ENCODE peak calls at places on chromosomes 12 and 14, in five cellular contexts. One of them, this sample, is unnamed.

GRCh38 chr12:107554941-107555340 is 130.7 kb upstream of the PWP1 start:
- DNase-seq in mammary epithelial cell: no peak
- DNase-seq in epithelial cell of esophagus: no peak
- DNase-seq in BJ: no peak
- DNase-seq in IMR-90: no peak
- DNase-seq in this sample: no peak

GRCh38 chr12:96811083-96811482 is 96.0 kb upstream of the NEDD1 start:
- DNase-seq in mammary epithelial cell: peak; percentile 73
- DNase-seq in epithelial cell of esophagus: peak; percentile 94
- DNase-seq in BJ: peak; percentile 56
- DNase-seq in IMR-90: peak; percentile 85
- DNase-seq in this sample: peak; percentile 87

GRCh38 chr14:48957486-48957885 is 628.7 kb downstream of the RPS29 start:
- DNase-seq in mammary epithelial cell: no peak
- DNase-seq in epithelial cell of esophagus: no peak
- DNase-seq in BJ: no peak
- DNase-seq in IMR-90: no peak
- DNase-seq in this sample: no peak

GRCh38 chr14:41605550-41606248 is 977 bp upstream of the LRFN5 start:
- DNase-seq in mammary epithelial cell: no peak
- DNase-seq in epithelial cell of esophagus: no peak
- DNase-seq in BJ: no peak
- DNase-seq in IMR-90: peak; percentile 46
- DNase-seq in this sample: no peak

GRCh38 chr12:53047221-53048032 is 2.4 kb upstream of the TNS2 start:
- DNase-seq in mammary epithelial cell: no peak
- DNase-seq in epithelial cell of esophagus: peak; percentile 51
- DNase-seq in BJ: no peak
- DNase-seq in IMR-90: peak; percentile 69
- DNase-seq in this sample: peak; percentile 64

GRCh38 chr12:63149884-63150254 is 1.1 kb downstream of the AVPR1A start:
- DNase-seq in mammary epithelial cell: no peak
- DNase-seq in epithelial cell of esophagus: no peak
- DNase-seq in BJ: no peak
- DNase-seq in IMR-90: no peak
- DNase-seq in this sample: no peak

GRCh38 chr12:47207829-47208248 is 128.1 kb upstream of the AMIGO2 start:
- DNase-seq in mammary epithelial cell: no peak
- DNase-seq in epithelial cell of esophagus: no peak
- DNase-seq in BJ: no peak
- DNase-seq in IMR-90: no peak
- DNase-seq in this sample: no peak

GRCh38 chr12:107560194-107560905 is 125.2 kb upstream of the PWP1 start:
- DNase-seq in mammary epithelial cell: peak; percentile 4
- DNase-seq in epithelial cell of esophagus: peak; percentile 10
- DNase-seq in BJ: no peak
- DNase-seq in IMR-90: no peak
- DNase-seq in this sample: no peak

GRCh38 chr14:24339284-24340151 is at the start of gene RIPK3:
- DNase-seq in mammary epithelial cell: no peak
- DNase-seq in epithelial cell of esophagus: peak; percentile 53
- DNase-seq in BJ: no peak
- DNase-seq in IMR-90: no peak
- DNase-seq in this sample: no peak

GRCh38 chr12:52351196-52352059 is 15.9 kb downstream of the KRT85 start:
- DNase-seq in mammary epithelial cell: no peak
- DNase-seq in epithelial cell of esophagus: no peak
- DNase-seq in BJ: no peak
- DNase-seq in IMR-90: no peak
- DNase-seq in this sample: no peak

GRCh38 chr12:96773031-96773430 is 134.0 kb upstream of the NEDD1 start:
- DNase-seq in mammary epithelial cell: no peak
- DNase-seq in epithelial cell of esophagus: no peak
- DNase-seq in BJ: no peak
- DNase-seq in IMR-90: no peak
- DNase-seq in this sample: no peak

GRCh38 chr12:123431951-123432886 is 4.3 kb downstream of the RILPL2 start:
- DNase-seq in mammary epithelial cell: peak; percentile 69
- DNase-seq in epithelial cell of esophagus: peak; percentile 64
- DNase-seq in BJ: no peak
- DNase-seq in IMR-90: no peak
- DNase-seq in this sample: no peak

GRCh38 chr12:12946686-12947355 is 5.1 kb downstream of the GPRC5D start:
- DNase-seq in mammary epithelial cell: peak; percentile 39
- DNase-seq in epithelial cell of esophagus: no peak
- DNase-seq in BJ: peak; percentile 33
- DNase-seq in IMR-90: no peak
- DNase-seq in this sample: no peak

GRCh38 chr12:132501189-132501940 is 11.4 kb downstream of the FBRSL1 start:
- DNase-seq in mammary epithelial cell: no peak
- DNase-seq in epithelial cell of esophagus: no peak
- DNase-seq in BJ: no peak
- DNase-seq in IMR-90: no peak
- DNase-seq in this sample: no peak

GRCh38 chr12:131122631-131123030 is 168.9 kb downstream of the ADGRD1 start:
- DNase-seq in mammary epithelial cell: no peak
- DNase-seq in epithelial cell of esophagus: no peak
- DNase-seq in BJ: no peak
- DNase-seq in IMR-90: no peak
- DNase-seq in this sample: no peak

GRCh38 chr12:15209782-15210181 is 11.4 kb downstream of the RERG start:
- DNase-seq in mammary epithelial cell: peak; percentile 25
- DNase-seq in epithelial cell of esophagus: peak; percentile 71
- DNase-seq in BJ: no peak
- DNase-seq in IMR-90: peak; percentile 40
- DNase-seq in this sample: peak; percentile 79

GRCh38 chr14:50366115-50366514 is 30.6 kb downstream of the CDKL1 start:
- DNase-seq in mammary epithelial cell: no peak
- DNase-seq in epithelial cell of esophagus: no peak
- DNase-seq in BJ: no peak
- DNase-seq in IMR-90: peak; percentile 21
- DNase-seq in this sample: no peak

GRCh38 chr14:21894003-21894897 is 220.6 kb upstream of the OR4E1 start:
- DNase-seq in mammary epithelial cell: no peak
- DNase-seq in epithelial cell of esophagus: peak; percentile 16
- DNase-seq in BJ: no peak
- DNase-seq in IMR-90: no peak
- DNase-seq in this sample: peak; percentile 21

GRCh38 chr12:122917508-122918227 is 21.7 kb upstream of the VPS37B start:
- DNase-seq in mammary epithelial cell: peak; percentile 68
- DNase-seq in epithelial cell of esophagus: peak; percentile 70
- DNase-seq in BJ: peak; percentile 35
- DNase-seq in IMR-90: peak; percentile 73
- DNase-seq in this sample: peak; percentile 96

GRCh38 chr14:100290607-100291304 is 15.5 kb downstream of the SLC25A29 start:
- DNase-seq in mammary epithelial cell: no peak
- DNase-seq in epithelial cell of esophagus: no peak
- DNase-seq in BJ: no peak
- DNase-seq in IMR-90: no peak
- DNase-seq in this sample: no peak
- TF ChIP-seq CTCF in mammary epithelial cell: no peak
- TF ChIP-seq CTCF in epithelial cell of esophagus: no peak
- TF ChIP-seq CTCF in BJ: no peak
- TF ChIP-seq CTCF in IMR-90: no peak
- TF ChIP-seq CTCF in this sample: no peak

DNA sequence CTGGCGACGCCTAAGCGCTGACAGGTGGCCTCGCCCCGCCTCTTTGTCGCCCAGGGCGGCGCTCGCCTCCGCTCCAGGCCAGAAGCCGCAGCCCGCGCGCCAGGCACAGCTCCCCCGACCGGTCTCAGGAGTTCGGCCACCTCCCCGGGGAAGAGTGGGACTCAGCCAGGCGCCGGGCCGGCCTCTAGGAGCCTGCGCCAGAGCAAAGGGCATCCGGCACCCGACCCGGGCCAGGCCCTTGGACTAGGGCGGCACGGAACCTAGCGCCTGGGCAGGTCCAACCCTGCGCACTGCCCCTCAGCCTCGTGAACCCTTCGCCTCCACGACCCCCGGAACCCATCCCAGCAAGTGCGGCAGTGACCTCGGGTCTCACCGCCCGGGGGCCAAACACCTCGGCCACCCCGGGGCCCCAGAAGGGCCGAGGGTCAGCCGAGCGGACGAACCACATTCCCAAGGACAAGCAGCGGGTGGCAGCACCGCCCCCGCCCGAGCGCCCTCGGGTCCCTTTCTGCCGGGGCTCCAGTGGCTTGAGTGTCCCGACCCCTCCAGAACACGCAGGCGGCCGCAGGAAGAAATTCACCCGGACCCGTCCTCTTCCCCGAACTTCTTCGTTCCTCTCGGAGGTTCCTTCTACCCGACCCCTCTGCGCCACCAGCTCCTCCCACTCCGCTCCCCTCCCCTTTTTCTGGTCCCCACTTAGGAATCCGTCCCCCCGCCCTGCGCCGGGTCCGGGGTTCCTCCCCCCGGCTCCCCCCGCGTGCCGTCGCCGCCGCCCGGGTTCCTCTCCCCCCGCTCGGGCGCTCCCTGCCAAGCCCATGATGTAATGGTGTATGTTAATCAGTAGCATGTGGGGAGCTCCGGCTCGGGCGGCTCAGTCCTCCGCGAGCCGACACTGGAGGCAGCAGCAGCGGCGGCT is 1.4 kb upstream of the SAMD4A start:
- DNase-seq in mammary epithelial cell: peak; percentile 79
- DNase-seq in epithelial cell of esophagus: peak; percentile 87
- DNase-seq in BJ: peak; percentile 66
- DNase-seq in IMR-90: peak; percentile 90
- DNase-seq in this sample: peak; percentile 77
- TF ChIP-seq CTCF in mammary epithelial cell: peak; percentile 21
- TF ChIP-seq CTCF in epithelial cell of esophagus: no peak
- TF ChIP-seq CTCF in BJ: no peak
- TF ChIP-seq CTCF in IMR-90: peak; percentile 8
- TF ChIP-seq CTCF in this sample: no peak

DNA sequence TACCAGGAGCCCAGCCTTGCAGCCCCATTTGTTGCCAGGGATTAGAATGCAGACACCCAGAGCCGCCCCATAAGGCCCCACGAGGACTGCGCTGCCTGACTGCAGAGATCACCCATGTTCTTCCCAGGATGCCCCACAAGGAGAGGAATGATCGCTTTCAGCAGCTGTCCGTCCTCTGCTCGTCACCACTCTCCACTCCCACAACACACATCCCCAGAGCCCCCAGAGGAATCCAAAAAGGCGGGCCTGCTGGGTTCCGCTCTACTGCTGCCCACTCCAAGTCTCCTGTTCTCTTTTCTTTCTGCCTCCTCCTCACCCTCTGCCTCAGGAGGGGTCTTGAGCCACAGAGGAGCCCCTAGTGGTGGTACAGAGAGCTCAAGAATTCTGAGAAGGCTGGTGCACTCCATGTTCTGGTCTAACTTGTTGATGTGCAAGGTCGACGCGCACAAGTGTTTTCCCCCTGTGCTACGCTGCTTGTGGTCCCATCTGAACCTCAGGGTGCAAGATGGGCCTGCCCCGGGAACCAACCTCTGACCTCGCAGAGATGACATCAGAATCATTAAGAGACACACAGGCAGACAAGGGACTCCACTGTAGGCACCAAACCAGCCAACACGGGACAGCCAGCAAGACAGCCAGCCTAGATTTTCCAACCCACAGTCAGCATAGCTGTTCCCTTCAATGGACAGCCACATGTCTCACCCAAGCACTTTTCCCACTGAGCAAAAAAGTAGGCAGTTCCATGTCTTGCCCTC is 30.0 kb downstream of the PXN start:
- DNase-seq in mammary epithelial cell: no peak
- DNase-seq in epithelial cell of esophagus: no peak
- DNase-seq in BJ: no peak
- DNase-seq in IMR-90: no peak
- DNase-seq in this sample: no peak
- TF ChIP-seq CTCF in mammary epithelial cell: peak; percentile 27
- TF ChIP-seq CTCF in epithelial cell of esophagus: no peak
- TF ChIP-seq CTCF in BJ: peak; percentile 23
- TF ChIP-seq CTCF in IMR-90: peak; percentile 35
- TF ChIP-seq CTCF in this sample: no peak

DNA sequence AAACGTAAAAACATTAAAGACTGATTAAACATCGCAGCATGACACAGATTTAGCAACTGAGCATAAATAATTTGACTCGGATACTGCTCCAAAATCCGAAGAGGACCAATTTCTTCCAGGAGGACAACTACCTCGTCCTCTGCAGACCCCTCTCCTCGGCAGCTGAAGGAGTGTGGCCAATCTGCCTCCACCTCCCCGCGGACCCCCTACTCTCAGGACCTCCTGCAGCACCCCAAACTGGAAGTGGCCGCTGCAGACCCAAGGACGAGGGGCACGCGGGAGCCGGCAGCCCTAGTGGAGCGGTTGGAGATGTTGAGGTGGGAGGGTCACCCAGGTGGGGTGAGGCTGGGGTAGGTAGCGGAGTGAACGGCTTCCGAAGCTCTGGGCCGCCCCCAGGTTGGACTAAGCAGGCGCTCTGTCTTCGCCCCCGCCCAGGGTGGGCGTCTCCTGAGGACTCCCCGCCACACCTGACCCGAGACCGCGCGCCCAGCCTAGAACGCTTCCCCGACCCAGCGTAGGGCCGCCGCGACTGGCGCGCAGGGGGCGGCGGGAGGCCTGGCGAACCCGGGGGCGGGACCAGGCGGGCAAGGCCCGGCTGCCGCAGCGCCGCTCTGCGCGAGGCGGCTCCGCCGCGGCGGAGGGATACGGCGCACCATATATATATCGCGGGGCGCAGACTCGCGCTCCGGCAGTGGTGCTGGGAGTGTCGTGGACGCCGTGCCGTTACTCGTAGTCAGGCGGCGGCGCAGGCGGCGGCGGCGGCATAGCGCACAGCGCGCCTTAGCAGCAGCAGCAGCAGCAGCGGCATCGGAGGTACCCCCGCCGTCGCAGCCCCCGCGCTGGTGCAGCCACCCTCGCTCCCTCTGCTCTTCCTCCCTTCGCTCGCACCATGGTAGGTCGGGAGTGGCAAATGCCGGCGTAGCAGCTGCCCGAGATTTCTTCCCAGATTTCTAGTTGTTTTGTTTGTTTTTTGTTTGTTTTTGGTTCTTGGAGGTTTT is at the start of gene CALM1:
- DNase-seq in mammary epithelial cell: peak; percentile 93
- DNase-seq in epithelial cell of esophagus: peak; percentile 95
- DNase-seq in BJ: no peak
- DNase-seq in IMR-90: peak; percentile 93
- DNase-seq in this sample: peak; percentile 85
- TF ChIP-seq CTCF in mammary epithelial cell: no peak
- TF ChIP-seq CTCF in epithelial cell of esophagus: no peak
- TF ChIP-seq CTCF in BJ: no peak
- TF ChIP-seq CTCF in IMR-90: peak; percentile 10
- TF ChIP-seq CTCF in this sample: no peak